ENCODE peak calls at places on chromosomes 11 and 22, in four cellular contexts. One of them, this sample, is unnamed.

GRCh38 chr11:10032991-10033390 is 261.0 kb downstream of the SBF2 start:
- DNase-seq in SK-N-SH: no peak
- DNase-seq in H9: no peak
- DNase-seq in AG09309: peak
- DNase-seq in this sample: no peak

GRCh38 chr22:24134090-24134846 is 47.0 kb upstream of the SUSD2 start:
- DNase-seq in SK-N-SH: no peak
- DNase-seq in H9: no peak
- DNase-seq in AG09309: no peak
- DNase-seq in this sample: no peak

GRCh38 chr11:9982796-9983579 is 311.0 kb downstream of the SBF2 start:
- DNase-seq in SK-N-SH: no peak
- DNase-seq in H9: peak
- DNase-seq in AG09309: no peak
- DNase-seq in this sample: peak

GRCh38 chr11:126268361-126268707 is 361 bp downstream of the SRPRA start:
- DNase-seq in SK-N-SH: peak
- DNase-seq in H9: no peak
- DNase-seq in AG09309: no peak
- DNase-seq in this sample: no peak

GRCh38 chr11:27229511-27230174 is 133.4 kb downstream of the CCDC34 start:
- DNase-seq in SK-N-SH: no peak
- DNase-seq in H9: no peak
- DNase-seq in AG09309: no peak
- DNase-seq in this sample: no peak

GRCh38 chr22:39997939-39998726 is 3.4 kb downstream of the FAM83F start:
- DNase-seq in SK-N-SH: peak
- DNase-seq in H9: peak
- DNase-seq in AG09309: no peak
- DNase-seq in this sample: no peak

GRCh38 chr11:17915500-17916143 is 97.2 kb downstream of the SERGEF start:
- DNase-seq in SK-N-SH: no peak
- DNase-seq in H9: no peak
- DNase-seq in AG09309: no peak
- DNase-seq in this sample: no peak

GRCh38 chr11:68347345-68347744 is 35.0 kb downstream of the LRP5 start:
- DNase-seq in SK-N-SH: no peak
- DNase-seq in H9: no peak
- DNase-seq in AG09309: no peak
- DNase-seq in this sample: no peak

GRCh38 chr11:26960265-26960664 is 33.6 kb upstream of the FIBIN start:
- DNase-seq in SK-N-SH: no peak
- DNase-seq in H9: no peak
- DNase-seq in AG09309: no peak
- DNase-seq in this sample: no peak

GRCh38 chr11:67353317-67354313 is at the start of gene POLD4:
- DNase-seq in SK-N-SH: peak
- DNase-seq in H9: peak
- DNase-seq in AG09309: peak
- DNase-seq in this sample: peak

GRCh38 chr11:70364745-70365535 is 33.4 kb upstream of the CTTN start:
- DNase-seq in SK-N-SH: no peak
- DNase-seq in H9: no peak
- DNase-seq in AG09309: no peak
- DNase-seq in this sample: peak

GRCh38 chr11:45511566-45511965 is 153.9 kb downstream of the CHST1 start:
- DNase-seq in SK-N-SH: no peak
- DNase-seq in H9: no peak
- DNase-seq in AG09309: no peak
- DNase-seq in this sample: no peak

GRCh38 chr22:17549183-17549582 is 14.1 kb upstream of the SLC25A18 start:
- DNase-seq in SK-N-SH: no peak
- DNase-seq in H9: no peak
- DNase-seq in AG09309: no peak
- DNase-seq in this sample: no peak

GRCh38 chr11:86115542-86116385 is 46.9 kb upstream of the PICALM start:
- DNase-seq in SK-N-SH: no peak
- DNase-seq in H9: no peak
- DNase-seq in AG09309: no peak
- DNase-seq in this sample: no peak

GRCh38 chr11:124748481-124749338 is 3.3 kb downstream of the VSIG2 start:
- DNase-seq in SK-N-SH: no peak
- DNase-seq in H9: no peak
- DNase-seq in AG09309: no peak
- DNase-seq in this sample: no peak

GRCh38 chr22:19890502-19891349 is 36.1 kb upstream of the GNB1L start:
- DNase-seq in SK-N-SH: peak
- DNase-seq in H9: no peak
- DNase-seq in AG09309: no peak
- DNase-seq in this sample: no peak

GRCh38 chr22:37752189-37753061 is 55.3 kb upstream of the GCAT start:
- DNase-seq in SK-N-SH: peak
- DNase-seq in H9: no peak
- DNase-seq in AG09309: peak
- DNase-seq in this sample: peak

GRCh38 chr11:15697437-15698236 is 582.9 kb downstream of the INSC start:
- DNase-seq in SK-N-SH: no peak
- DNase-seq in H9: no peak
- DNase-seq in AG09309: no peak
- DNase-seq in this sample: no peak

GRCh38 chr22:17890245-17890671 is 116.0 kb upstream of the BID start:
- DNase-seq in SK-N-SH: no peak
- DNase-seq in H9: no peak
- DNase-seq in AG09309: no peak
- DNase-seq in this sample: no peak

GRCh38 chr11:127252321-127252720 is 251.8 kb upstream of the KIRREL3 start:
- DNase-seq in SK-N-SH: no peak
- DNase-seq in H9: no peak
- DNase-seq in AG09309: no peak
- DNase-seq in this sample: no peak

GRCh38 chr11:100663583-100663982 is 23.5 kb upstream of the ARHGAP42 start:
- DNase-seq in SK-N-SH: no peak
- DNase-seq in H9: no peak
- DNase-seq in AG09309: no peak
- DNase-seq in this sample: no peak

GRCh38 chr22:27090595-27090994 is 433.2 kb downstream of the MIAT start:
- DNase-seq in SK-N-SH: no peak
- DNase-seq in H9: no peak
- DNase-seq in AG09309: no peak
- DNase-seq in this sample: no peak

GRCh38 chr11:13486926-13487660 is 8.7 kb downstream of the PTH start:
- DNase-seq in SK-N-SH: no peak
- DNase-seq in H9: peak
- DNase-seq in AG09309: no peak
- DNase-seq in this sample: no peak

GRCh38 chr11:60854140-60854846 is 1.5 kb downstream of the PTGDR2 start:
- DNase-seq in SK-N-SH: no peak
- DNase-seq in H9: no peak
- DNase-seq in AG09309: no peak
- DNase-seq in this sample: no peak

GRCh38 chr11:71201936-71202597 is 50.3 kb downstream of the SHANK2 start:
- DNase-seq in SK-N-SH: no peak
- DNase-seq in H9: no peak
- DNase-seq in AG09309: no peak
- DNase-seq in this sample: no peak

GRCh38 chr22:43343262-43343988 is at the start of gene SCUBE1:
- DNase-seq in SK-N-SH: peak
- DNase-seq in H9: peak
- DNase-seq in AG09309: no peak
- DNase-seq in this sample: no peak

GRCh38 chr11:108880510-108880909 is 215.6 kb downstream of the DDX10 start:
- DNase-seq in SK-N-SH: no peak
- DNase-seq in H9: no peak
- DNase-seq in AG09309: no peak
- DNase-seq in this sample: no peak

GRCh38 chr22:44431256-44431655 is 66.8 kb downstream of the RTL6 start:
- DNase-seq in SK-N-SH: no peak
- DNase-seq in H9: no peak
- DNase-seq in AG09309: no peak
- DNase-seq in this sample: no peak

GRCh38 chr22:35622132-35622913 is 5.2 kb upstream of the MB start:
- DNase-seq in SK-N-SH: peak
- DNase-seq in H9: peak
- DNase-seq in AG09309: no peak
- DNase-seq in this sample: no peak

GRCh38 chr11:93652161-93652597 is 9.3 kb upstream of the CEP295 start:
- DNase-seq in SK-N-SH: peak
- DNase-seq in H9: no peak
- DNase-seq in AG09309: no peak
- DNase-seq in this sample: no peak
- TF ChIP-seq CTCF in SK-N-SH: peak
- TF ChIP-seq CTCF in H9: peak
- TF ChIP-seq CTCF in AG09309: peak
- TF ChIP-seq CTCF in this sample: peak

GRCh38 chr11:72814139-72814830 is at the start of gene ATG16L2:
- DNase-seq in SK-N-SH: peak
- DNase-seq in H9: peak
- DNase-seq in AG09309: no peak
- DNase-seq in this sample: peak
- TF ChIP-seq CTCF in SK-N-SH: peak
- TF ChIP-seq CTCF in H9: peak
- TF ChIP-seq CTCF in AG09309: no peak
- TF ChIP-seq CTCF in this sample: peak

GRCh38 chr11:33697997-33698396 is 2.6 kb downstream of the C11orf91 start:
- DNase-seq in SK-N-SH: no peak
- DNase-seq in H9: no peak
- DNase-seq in AG09309: no peak
- DNase-seq in this sample: no peak
- TF ChIP-seq CTCF in SK-N-SH: no peak
- TF ChIP-seq CTCF in H9: no peak
- TF ChIP-seq CTCF in AG09309: no peak
- TF ChIP-seq CTCF in this sample: no peak

GRCh38 chr22:31153357-31153756 is 6.6 kb upstream of the RNF185 start:
- DNase-seq in SK-N-SH: no peak
- DNase-seq in H9: no peak
- DNase-seq in AG09309: no peak
- DNase-seq in this sample: no peak

GRCh38 chr22:31148516-31148915 is 8.2 kb upstream of the PLA2G3 start:
- DNase-seq in SK-N-SH: no peak
- DNase-seq in H9: no peak
- DNase-seq in AG09309: no peak
- DNase-seq in this sample: no peak

GRCh38 chr22:31151872-31152271 is 8.1 kb upstream of the RNF185 start:
- DNase-seq in SK-N-SH: no peak
- DNase-seq in H9: no peak
- DNase-seq in AG09309: no peak
- DNase-seq in this sample: no peak

GRCh38 chr22:31148953-31149627 is 8.8 kb upstream of the PLA2G3 start:
- DNase-seq in SK-N-SH: peak
- DNase-seq in H9: peak
- DNase-seq in AG09309: peak
- DNase-seq in this sample: peak

DNA sequence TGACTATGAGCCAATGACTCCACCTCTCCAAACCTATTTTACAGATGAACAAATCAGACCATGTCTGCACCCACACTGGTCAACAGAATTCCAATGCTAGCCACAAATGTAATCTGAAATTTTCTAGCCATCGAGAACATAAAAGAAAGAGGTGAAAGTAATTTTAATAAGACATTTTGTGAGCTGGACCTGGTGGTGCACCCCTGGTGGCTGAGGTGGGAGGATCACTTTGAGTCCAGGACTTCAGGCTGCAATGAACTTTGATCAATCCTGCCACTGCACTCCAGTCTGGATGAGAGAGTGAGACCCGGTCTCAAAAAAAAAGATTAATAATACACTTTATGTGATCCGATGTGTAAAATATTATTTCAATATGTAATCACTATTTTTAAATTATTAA is 9.4 kb upstream of the RNF185 start:
- DNase-seq in SK-N-SH: no peak
- DNase-seq in H9: no peak
- DNase-seq in AG09309: no peak
- DNase-seq in this sample: no peak
- TF ChIP-seq CTCF in SK-N-SH: peak
- TF ChIP-seq CTCF in H9: peak
- TF ChIP-seq CTCF in AG09309: peak
- TF ChIP-seq CTCF in this sample: peak

GRCh38 chr22:45562537-45563361 is 60.1 kb downstream of the FBLN1 start:
- DNase-seq in SK-N-SH: no peak
- DNase-seq in H9: no peak
- DNase-seq in AG09309: no peak
- DNase-seq in this sample: no peak
- TF ChIP-seq CTCF in SK-N-SH: no peak
- TF ChIP-seq CTCF in H9: peak
- TF ChIP-seq CTCF in AG09309: no peak
- TF ChIP-seq CTCF in this sample: no peak

GRCh38 chr11:56394381-56394780 is 18.1 kb upstream of the OR5AL1 start:
- DNase-seq in SK-N-SH: no peak
- DNase-seq in H9: no peak
- DNase-seq in AG09309: no peak
- DNase-seq in this sample: no peak

GRCh38 chr11:56396047-56396446 is 16.4 kb upstream of the OR5AL1 start:
- DNase-seq in SK-N-SH: no peak
- DNase-seq in H9: no peak
- DNase-seq in AG09309: no peak
- DNase-seq in this sample: no peak
- TF ChIP-seq CTCF in SK-N-SH: peak
- TF ChIP-seq CTCF in H9: peak
- TF ChIP-seq CTCF in AG09309: no peak
- TF ChIP-seq CTCF in this sample: no peak

DNA sequence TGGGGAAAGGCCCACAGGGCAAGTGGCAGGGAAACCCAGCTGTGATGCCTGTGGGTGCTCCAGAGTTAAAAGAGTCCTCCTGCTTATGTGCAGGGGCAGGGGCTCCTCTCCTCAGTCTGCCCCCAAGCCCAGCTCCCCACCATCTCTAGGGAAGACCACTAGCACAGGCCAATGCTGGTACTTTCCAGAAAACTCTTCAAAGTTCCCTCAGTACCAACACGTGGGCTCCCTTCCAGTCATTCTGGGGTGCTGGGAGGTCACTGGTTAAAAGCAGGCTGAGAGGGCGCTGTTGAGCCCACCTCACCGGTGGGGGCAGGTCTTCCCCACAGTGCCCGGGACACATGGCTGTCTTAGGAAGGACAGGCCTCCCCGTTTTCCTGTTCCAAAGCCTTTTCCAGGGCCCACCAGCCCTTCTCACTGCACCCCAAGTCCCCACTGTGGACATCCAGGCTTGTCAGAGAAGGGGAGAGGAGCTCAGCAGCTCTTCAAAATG is 154.6 kb downstream of the TRIM29 start:
- DNase-seq in SK-N-SH: no peak
- DNase-seq in H9: peak
- DNase-seq in AG09309: no peak
- DNase-seq in this sample: no peak
- TF ChIP-seq CTCF in SK-N-SH: no peak
- TF ChIP-seq CTCF in H9: peak
- TF ChIP-seq CTCF in AG09309: no peak
- TF ChIP-seq CTCF in this sample: no peak

DNA sequence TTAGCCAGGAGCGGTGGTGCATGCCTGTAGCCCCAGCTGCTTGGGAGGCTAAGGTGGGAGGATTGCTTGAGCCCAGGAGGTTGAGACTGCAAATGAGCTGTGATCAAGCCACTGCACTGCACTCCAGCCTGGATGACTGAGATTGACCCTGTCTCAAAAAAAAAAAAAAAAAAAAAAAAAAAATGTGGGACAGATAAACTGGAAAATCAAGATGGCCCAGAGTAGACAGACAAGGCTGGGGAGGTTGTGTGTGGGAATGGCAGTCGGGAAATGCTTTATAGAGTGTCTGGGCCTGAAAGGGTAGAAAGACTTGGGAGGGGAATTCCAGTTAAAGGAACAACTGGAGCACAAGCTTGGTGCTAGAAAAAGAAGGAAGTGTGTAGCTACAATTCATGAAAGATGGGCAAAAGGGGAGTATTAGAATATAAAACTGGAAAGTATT is 18.2 kb upstream of the WDR74 start:
- DNase-seq in SK-N-SH: no peak
- DNase-seq in H9: no peak
- DNase-seq in AG09309: no peak
- DNase-seq in this sample: no peak
- TF ChIP-seq CTCF in SK-N-SH: no peak
- TF ChIP-seq CTCF in H9: no peak
- TF ChIP-seq CTCF in AG09309: no peak
- TF ChIP-seq CTCF in this sample: no peak

This sample was measured in osteocyte.